ENCODE peak calls at places on chromosomes 13 and 19, in eight cellular contexts. W, E, N, U, G, X, M and R are unnamed samples.

GRCh38 chr13:37481005-37481857 is 117.3 kb downstream of the POSTN start:
- DNase-seq in E (no peak), W (peak), G (no peak), N (no peak), U (no peak), X (no peak), M (no peak), R (peak)

GRCh38 chr13:69793803-69794453 is 313.7 kb upstream of the ATXN8OS start:
- DNase-seq in N (no peak), E (no peak), G (no peak), X (no peak), U (no peak), W (no peak), M (no peak), R (no peak)

GRCh38 chr19:20423381-20424207 is 142.0 kb downstream of the ZNF737 start:
- DNase-seq in X (peak), U (peak), M (peak), E (no peak), N (peak), G (peak), W (peak), R (peak)

GRCh38 chr13:42574011-42574410 is at the start of gene TNFSF11:
- DNase-seq in G (no peak), M (no peak), E (no peak), W (no peak), U (no peak), N (peak), X (no peak), R (peak)

GRCh38 chr19:17322854-17323253 is 11.8 kb downstream of the ANO8 start:
- DNase-seq in X (no peak), M (no peak), U (no peak), W (no peak), E (no peak), G (no peak), N (no peak), R (no peak)

GRCh38 chr13:39144941-39145533 is 106.8 kb downstream of the NHLRC3 start:
- DNase-seq in M (peak), G (no peak), W (peak), X (peak), N (peak), U (no peak), E (peak), R (peak)

GRCh38 chr13:29465741-29466293 is 129.7 kb downstream of the SLC7A1 start:
- DNase-seq in M (no peak), N (no peak), E (no peak), W (peak), U (no peak), X (no peak), G (no peak), R (peak)

GRCh38 chr13:77859450-77859849 is 59.2 kb downstream of the EDNRB start:
- DNase-seq in M (no peak), U (no peak), G (no peak), W (peak), X (no peak), N (no peak), E (no peak), R (peak)

GRCh38 chr13:102191951-102192461 is 209.8 kb downstream of the FGF14 start:
- DNase-seq in M (no peak), U (peak), G (no peak), E (peak), N (no peak), W (peak), X (no peak), R (peak)

GRCh38 chr19:1383014-1383310 is 745 bp upstream of the NDUFS7 start:
- DNase-seq in N (no peak), U (no peak), M (no peak), W (peak), E (no peak), G (no peak), X (no peak), R (no peak)

GRCh38 chr13:21686761-21687391 is 16.0 kb downstream of the FGF9 start:
- DNase-seq in M (no peak), G (no peak), U (no peak), E (no peak), N (no peak), W (no peak), X (no peak), R (no peak)

GRCh38 chr13:28338202-28338601 is 156.7 kb downstream of the FLT1 start:
- DNase-seq in E (no peak), M (no peak), X (no peak), W (peak), U (no peak), N (no peak), G (no peak), R (no peak)

GRCh38 chr19:50418186-50419021 is at the start of gene SPIB:
- DNase-seq in M (no peak), U (no peak), E (no peak), X (no peak), G (peak), N (no peak), W (no peak), R (no peak)

GRCh38 chr13:23610966-23611486 is 40.8 kb downstream of the TNFRSF19 start:
- DNase-seq in W (peak), G (no peak), N (no peak), M (no peak), X (no peak), E (no peak), U (no peak), R (peak)

GRCh38 chr13:41765813-41766212 is 195.1 kb downstream of the VWA8 start:
- DNase-seq in U (no peak), E (no peak), M (no peak), G (no peak), N (no peak), W (no peak), X (no peak), R (peak)

GRCh38 chr19:18496167-18496979 is 25.5 kb downstream of the ELL start:
- DNase-seq in U (peak), G (peak), N (peak), E (no peak), W (peak), X (peak), M (no peak), R (peak)

GRCh38 chr13:32976046-32976781 is 40.0 kb upstream of the KL start:
- DNase-seq in N (no peak), E (no peak), G (no peak), M (no peak), W (no peak), X (no peak), U (no peak), R (no peak)

GRCh38 chr19:3683866-3684816 is 16.1 kb downstream of the PIP5K1C start:
- DNase-seq in G (no peak), W (peak), U (no peak), M (no peak), N (no peak), E (peak), X (no peak), R (peak)

GRCh38 chr13:98232456-98232855 is 55.4 kb upstream of the RNF113B start:
- DNase-seq in M (no peak), N (no peak), U (no peak), E (no peak), X (no peak), W (peak), G (no peak), R (peak)

GRCh38 chr19:4911786-4912672 is 2.7 kb downstream of the UHRF1 start:
- DNase-seq in E (peak), M (peak), W (peak), U (peak), X (peak), N (peak), G (no peak), R (peak)